ENCODE peak calls at places on chromosomes 16 and 17, in eight cellular contexts. H is mesothelial cell of epicardium; C is endothelial cell; U is CD4-positive, alpha-beta T cell; D is osteoblast; B is ascending aorta; I is AG04449; S is AG04450. J is an unnamed sample.

GRCh38 chr16:65244811-65245210 is 122.9 kb upstream of the CDH11 start:
- DNase-seq in D (no peak), H (no peak), S (no peak), I (no peak), C (no peak), B (no peak), U (no peak), J (no peak)

GRCh38 chr16:89324056-89325010 is 106.8 kb downstream of the ZNF778 start:
- DNase-seq in C (no peak), S (no peak), I (no peak), D (peak; percentile 99), B (no peak), H (no peak), U (no peak), J (peak; percentile 75)

GRCh38 chr16:48531011-48531962 is 78.7 kb downstream of the N4BP1 start:
- DNase-seq in S (peak; percentile 4), D (peak; percentile 87), H (no peak), B (no peak), C (no peak), I (no peak), U (no peak), J (peak; percentile 90)

GRCh38 chr16:87762071-87762571 is 3.7 kb downstream of the KLHDC4 start:
- DNase-seq in B (no peak), H (no peak), S (no peak), D (no peak), I (no peak), U (no peak), C (no peak), J (no peak)

GRCh38 chr16:9138731-9139501 is 47.5 kb downstream of the HAPSTR1 start:
- DNase-seq in H (peak; percentile 83), I (no peak), U (peak; percentile 46), S (no peak), C (peak; percentile 88), D (peak; percentile 93), B (peak; percentile 18), J (peak; percentile 44)

GRCh38 chr16:65148804-65149203 is 26.9 kb upstream of the CDH11 start:
- DNase-seq in C (no peak), S (no peak), B (no peak), D (no peak), U (no peak), H (no peak), I (no peak), J (no peak)

GRCh38 chr17:59371426-59372099 is 40.1 kb downstream of the YPEL2 start:
- DNase-seq in C (no peak), B (peak; percentile 50), D (no peak), H (no peak), I (no peak), U (no peak), S (no peak), J (no peak)

GRCh38 chr17:19578545-19578944 is 44.9 kb downstream of the SLC47A1 start:
- DNase-seq in B (no peak), H (no peak), S (no peak), D (peak; percentile 91), I (no peak), U (no peak), C (no peak), J (no peak)

GRCh38 chr16:82062645-82063058 is 27.6 kb downstream of the HSD17B2 start:
- DNase-seq in C (no peak), H (no peak), I (no peak), S (peak; percentile 34), U (no peak), D (no peak), B (no peak), J (no peak)

GRCh38 chr16:48597563-48598392 is 12.2 kb downstream of the N4BP1 start:
- DNase-seq in S (no peak), C (no peak), H (no peak), U (no peak), B (no peak), I (no peak), D (peak; percentile 51), J (no peak)

GRCh38 chr16:65312071-65312470 is 190.2 kb upstream of the CDH11 start:
- DNase-seq in S (no peak), B (no peak), U (no peak), H (no peak), D (no peak), I (no peak), C (no peak), J (no peak)

GRCh38 chr16:82263456-82264159 is 93.6 kb upstream of the MPHOSPH6 start:
- DNase-seq in U (peak; percentile 23), I (no peak), S (peak; percentile 2), B (no peak), H (peak; percentile 51), C (peak; percentile 57), D (peak; percentile 79), J (no peak)

GRCh38 chr17:72407336-72408121 is 286.7 kb downstream of the SOX9 start:
- DNase-seq in U (no peak), D (peak; percentile 95), H (peak; percentile 60), I (peak; percentile 95), C (no peak), B (peak; percentile 26), S (peak; percentile 94), J (no peak)

GRCh38 chr16:22300427-22301071 is 3.3 kb downstream of the POLR3E start:
- DNase-seq in U (peak; percentile 31), B (no peak), D (peak; percentile 94), S (peak; percentile 30), C (peak; percentile 59), H (no peak), I (no peak), J (no peak)

GRCh38 chr17:7114875-7115614 is 423 bp upstream of the ASGR2 start:
- DNase-seq in H (no peak), U (no peak), I (no peak), D (peak; percentile 62), S (no peak), C (no peak), B (no peak), J (peak; percentile 42)

GRCh38 chr16:16018705-16019104 is 69.3 kb downstream of the ABCC1 start:
- DNase-seq in S (no peak), D (no peak), C (no peak), H (no peak), U (no peak), B (no peak), I (no peak), J (no peak)

GRCh38 chr17:27343972-27344607 is 50.2 kb downstream of the WSB1 start:
- DNase-seq in D (no peak), I (no peak), C (no peak), U (no peak), H (no peak), B (no peak), S (no peak), J (no peak)

GRCh38 chr17:10276436-10276835 is 78.0 kb upstream of the GAS7 start:
- DNase-seq in B (no peak), U (no peak), S (no peak), H (no peak), C (no peak), D (no peak), I (no peak), J (no peak)

GRCh38 chr17:13888043-13888442 is 181.3 kb upstream of the COX10 start:
- DNase-seq in D (no peak), C (no peak), S (no peak), H (peak; percentile 56), I (no peak), U (no peak), B (no peak), J (no peak)

GRCh38 chr17:64020068-64020766 is at the start of gene ICAM2:
- DNase-seq in S (no peak), B (no peak), C (no peak), D (no peak), I (no peak), H (peak; percentile 28), U (peak; percentile 85), J (no peak)

DNA sequence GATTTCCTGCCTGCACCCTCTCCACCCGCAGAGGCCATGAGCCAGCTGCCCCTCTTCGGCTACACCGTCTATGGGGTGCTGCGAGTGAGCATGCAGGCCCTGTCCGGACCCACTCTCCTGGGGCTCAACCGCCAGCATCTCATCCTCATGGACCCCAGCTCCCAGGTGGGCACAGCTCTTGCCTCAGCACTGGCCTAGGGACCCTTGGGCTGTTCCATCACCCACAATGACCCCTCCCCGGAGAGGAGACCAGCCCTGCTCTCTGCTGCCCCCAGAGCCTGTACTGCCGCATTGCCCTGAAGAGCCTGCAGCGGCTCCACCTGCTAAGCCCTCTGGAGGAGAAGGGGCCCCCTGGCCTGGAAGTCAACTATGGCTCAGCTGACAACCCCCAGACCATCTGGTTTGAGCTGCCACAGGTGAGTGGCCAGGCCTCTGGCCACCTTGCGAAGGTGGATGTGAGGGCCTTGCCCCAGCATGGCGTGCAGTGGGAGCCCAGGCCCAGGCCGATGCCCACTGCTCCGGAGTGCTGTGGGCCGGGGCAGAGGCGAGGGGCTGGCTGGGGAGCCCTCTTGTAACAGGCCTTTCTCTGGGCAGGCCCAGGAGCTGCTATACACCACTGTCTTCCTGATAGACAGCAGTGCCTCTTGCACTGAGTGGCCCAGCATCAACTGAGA is 7.3 kb upstream of the SMIM5 start:
- DNase-seq in U (no peak), D (peak; percentile 96), I (no peak), S (no peak), H (no peak), B (no peak), C (peak; percentile 67), J (no peak)
- TF ChIP-seq CTCF in U (peak; percentile 26), D (peak; percentile 63), I (peak; percentile 71), S (peak; percentile 69), H (peak; percentile 70), B (peak; percentile 42), C (peak; percentile 48), J (peak; percentile 77)

GRCh38 chr17:77203846-77204245 is 63.1 kb downstream of the SEC14L1 start:
- DNase-seq in S (no peak), U (no peak), H (no peak), D (no peak), B (no peak), C (no peak), I (no peak), J (no peak)

GRCh38 chr17:77203436-77203835 is 62.7 kb downstream of the SEC14L1 start:
- DNase-seq in S (no peak), D (no peak), U (no peak), C (no peak), I (no peak), H (no peak), B (no peak), J (no peak)

GRCh38 chr17:77204531-77204930 is 63.8 kb downstream of the SEC14L1 start:
- DNase-seq in I (no peak), B (no peak), D (no peak), U (no peak), C (no peak), H (no peak), S (no peak), J (no peak)

GRCh38 chr17:77197115-77197514 is 56.3 kb downstream of the SEC14L1 start:
- DNase-seq in U (no peak), D (no peak), B (no peak), C (no peak), H (no peak), I (no peak), S (no peak), J (no peak)

GRCh38 chr17:77200711-77201110 is 59.9 kb downstream of the SEC14L1 start:
- DNase-seq in I (no peak), D (no peak), C (no peak), S (no peak), U (no peak), B (no peak), H (no peak), J (no peak)
- TF ChIP-seq CTCF in I (no peak), D (no peak), C (no peak), S (no peak), U (no peak), B (no peak), H (no peak), J (no peak)

GRCh38 chr16:2194852-2195315 is 1.5 kb downstream of the CASKIN1 start:
- DNase-seq in D (peak; percentile 98), U (peak; percentile 36), C (peak; percentile 48), B (no peak), H (no peak), I (no peak), S (no peak), J (no peak)
- TF ChIP-seq CTCF in D (peak; percentile 26), U (peak; percentile 53), C (peak; percentile 20), B (peak; percentile 23), H (no peak), I (peak; percentile 28), S (peak; percentile 41), J (peak; percentile 61)

GRCh38 chr17:21377821-21378396 is 1.8 kb downstream of the KCNJ12 start:
- DNase-seq in C (peak; percentile 27), B (no peak), D (no peak), H (no peak), I (no peak), U (no peak), S (no peak), J (no peak)
- TF ChIP-seq CTCF in C (no peak), B (no peak), D (no peak), H (no peak), I (no peak), U (no peak), S (no peak), J (no peak)

J was measured in chondrocyte.